ENCODE peak calls at places on chromosome 11, in ten cellular contexts. Y is IMR-90, T is choroid plexus epithelial cell, V is astrocyte of the spinal cord, E is nephron progenitor cell, N is GM13976, J is GM12878, C is endodermal cell, W is right lobe of liver, X is fibroblast of lung. O is an unnamed sample.

GRCh38 chr11:19644316-19644715 is 68.3 kb upstream of the NAV2 start:
- DNase-seq in N (no peak), V (peak), T (no peak), X (peak), E (no peak), J (no peak), W (no peak), C (no peak), Y (no peak), O (no peak)

GRCh38 chr11:62489204-62489603 is 57.4 kb downstream of the AHNAK start:
- DNase-seq in V (no peak), T (no peak), J (no peak), X (peak), E (no peak), Y (peak), W (no peak), N (no peak), C (no peak), O (peak)

GRCh38 chr11:1863352-1864215 is 10.7 kb downstream of the LSP1 start:
- DNase-seq in E (peak), V (peak), N (no peak), C (peak), W (no peak), X (peak), J (no peak), Y (peak), T (peak), O (peak)

GRCh38 chr11:59158206-59159068 is 13.5 kb upstream of the DTX4 start:
- DNase-seq in E (peak), N (peak), V (peak), C (peak), T (peak), X (peak), J (no peak), Y (peak), W (peak), O (peak)

GRCh38 chr11:117908959-117909610 is 20.1 kb downstream of the TMPRSS13 start:
- DNase-seq in Y (no peak), W (peak), T (no peak), N (no peak), C (peak), X (no peak), J (no peak), V (no peak), E (no peak), O (no peak)

GRCh38 chr11:9489366-9489765 is 28.6 kb downstream of the ZNF143 start:
- DNase-seq in J (no peak), Y (peak), W (no peak), E (no peak), X (peak), C (no peak), V (peak), N (no peak), T (peak), O (peak)

GRCh38 chr11:9580894-9581293 is 7.4 kb downstream of the WEE1 start:
- DNase-seq in X (no peak), C (no peak), E (no peak), W (no peak), Y (no peak), N (no peak), J (no peak), T (no peak), V (no peak), O (no peak)

GRCh38 chr11:93844568-93844967 is 5.8 kb downstream of the VSTM5 start:
- DNase-seq in W (no peak), V (no peak), X (no peak), Y (no peak), C (no peak), N (peak), E (no peak), J (no peak), T (no peak), O (no peak)

GRCh38 chr11:3803726-3804510 is 4.4 kb upstream of the PGAP2 start:
- DNase-seq in Y (peak), J (no peak), X (peak), E (no peak), T (no peak), N (no peak), V (no peak), W (no peak), C (no peak), O (no peak)

GRCh38 chr11:67307545-67308001 is 4.2 kb downstream of the SSH3 start:
- DNase-seq in J (no peak), C (peak), X (no peak), V (no peak), E (no peak), Y (no peak), W (peak), T (no peak), N (peak), O (no peak)

GRCh38 chr11:128195057-128195751 is 392.2 kb downstream of the ETS1 start:
- DNase-seq in Y (no peak), E (no peak), X (no peak), N (no peak), V (no peak), J (no peak), W (no peak), C (no peak), T (peak), O (no peak)

GRCh38 chr11:60563553-60564235 is 48.5 kb downstream of the MS4A13 start:
- DNase-seq in W (no peak), C (peak), V (no peak), X (no peak), N (peak), Y (no peak), T (peak), J (no peak), E (no peak), O (peak)

GRCh38 chr11:111696556-111696955 is 69.6 kb downstream of the PPP2R1B start:
- DNase-seq in N (no peak), C (no peak), J (no peak), V (peak), W (no peak), T (peak), X (peak), E (no peak), Y (peak), O (peak)

GRCh38 chr11:130781906-130782305 is 134.4 kb downstream of the SNX19 start:
- DNase-seq in X (peak), N (no peak), Y (peak), T (no peak), W (no peak), C (no peak), V (peak), J (no peak), E (no peak), O (peak)

GRCh38 chr11:72685560-72686480 is 11.6 kb upstream of the PDE2A start:
- DNase-seq in V (no peak), C (peak), J (no peak), T (peak), W (no peak), X (no peak), N (no peak), Y (peak), E (no peak), O (peak)

GRCh38 chr11:119169272-119169719 is 771 bp downstream of the NLRX1 start:
- DNase-seq in X (peak), C (peak), J (no peak), E (peak), N (peak), V (peak), T (peak), Y (no peak), W (no peak), O (peak)

GRCh38 chr11:58573451-58574104 is 2.1 kb downstream of the LPXN start:
- DNase-seq in X (peak), E (no peak), T (peak), C (no peak), W (no peak), Y (peak), J (no peak), N (peak), V (peak), O (peak)

GRCh38 chr11:118916842-118917388 is 8.8 kb downstream of the BCL9L start:
- DNase-seq in T (peak), J (no peak), W (peak), Y (peak), X (peak), V (peak), E (peak), N (no peak), C (peak), O (peak)

GRCh38 chr11:125005491-125005890 is 51.5 kb downstream of the CCDC15 start:
- DNase-seq in N (no peak), E (no peak), V (no peak), X (no peak), W (no peak), Y (no peak), J (no peak), T (no peak), C (no peak), O (no peak)

GRCh38 chr11:15901790-15902189 is 454.6 kb downstream of the SOX6 start:
- DNase-seq in Y (no peak), V (no peak), J (no peak), E (no peak), W (no peak), N (no peak), T (no peak), X (no peak), C (no peak), O (no peak)

GRCh38 chr11:114315749-114316368 is 19.7 kb downstream of the NNMT start:
- DNase-seq in Y (no peak), V (peak), J (no peak), E (no peak), C (peak), T (peak), W (peak), N (no peak), X (no peak), O (peak)

GRCh38 chr11:19370100-19370861 is 129.5 kb upstream of the E2F8 start:
- DNase-seq in W (no peak), Y (peak), N (no peak), C (no peak), J (no peak), V (peak), E (no peak), X (peak), T (peak), O (peak)

GRCh38 chr11:17548444-17548843 is 1.4 kb downstream of the OTOG start:
- DNase-seq in X (no peak), W (no peak), C (peak), J (no peak), V (no peak), T (no peak), E (no peak), Y (no peak), N (no peak), O (no peak)

GRCh38 chr11:68505596-68505995 is 45.0 kb downstream of the PPP6R3 start:
- DNase-seq in Y (peak), W (no peak), V (peak), J (no peak), X (peak), E (no peak), T (peak), C (no peak), N (no peak), O (peak)

GRCh38 chr11:396511-396947 is 2.5 kb downstream of the PKP3 start:
- DNase-seq in W (no peak), J (no peak), C (no peak), E (no peak), T (peak), Y (no peak), X (peak), V (no peak), N (no peak), O (peak)

GRCh38 chr11:8717544-8717875 is 34.9 kb downstream of the RPL27A start:
- DNase-seq in W (no peak), J (no peak), V (no peak), T (no peak), Y (no peak), C (no peak), N (peak), E (no peak), X (no peak), O (no peak)

GRCh38 chr11:1062075-1062820 is 12.4 kb upstream of the MUC2 start:
- DNase-seq in W (no peak), X (no peak), J (no peak), T (no peak), E (no peak), C (no peak), V (no peak), Y (no peak), N (no peak), O (no peak)

GRCh38 chr11:413120-414081 is 1.4 kb downstream of the SIGIRR start:
- DNase-seq in C (no peak), W (no peak), T (no peak), E (peak), V (no peak), N (no peak), Y (no peak), X (no peak), J (no peak), O (no peak)

GRCh38 chr11:14583252-14584105 is 60.1 kb upstream of the PDE3B start:
- DNase-seq in X (no peak), V (no peak), C (peak), E (no peak), Y (no peak), J (no peak), W (peak), N (no peak), T (peak), O (no peak)

GRCh38 chr11:27296406-27296994 is 66.5 kb downstream of the CCDC34 start:
- DNase-seq in W (no peak), V (peak), X (peak), Y (peak), J (no peak), C (no peak), E (no peak), N (peak), T (peak), O (peak)

GRCh38 chr11:36251716-36252307 is 37.4 kb downstream of the COMMD9 start:
- DNase-seq in J (no peak), N (no peak), X (no peak), C (no peak), Y (no peak), W (no peak), V (no peak), E (no peak), T (no peak), O (no peak)

GRCh38 chr11:17558025-17558780 is 11.1 kb downstream of the OTOG start:
- DNase-seq in W (peak), T (no peak), V (no peak), Y (no peak), J (no peak), X (no peak), E (no peak), C (no peak), N (no peak), O (no peak)

GRCh38 chr11:5204787-5205186 is 4.3 kb upstream of the OR51V1 start:
- DNase-seq in X (peak), N (peak), T (peak), Y (peak), C (no peak), J (no peak), W (no peak), V (peak), E (no peak), O (peak)

GRCh38 chr11:72422414-72422813 is 11.9 kb downstream of the CLPB start:
- DNase-seq in W (no peak), J (no peak), C (no peak), N (no peak), V (no peak), Y (no peak), T (no peak), E (no peak), X (no peak), O (no peak)

GRCh38 chr11:134655189-134655937 is 243.3 kb upstream of the B3GAT1 start:
- DNase-seq in V (no peak), W (peak), J (no peak), N (no peak), T (no peak), E (no peak), Y (no peak), C (peak), X (no peak), O (no peak)

GRCh38 chr11:45852018-45852711 is 4.9 kb downstream of the CRY2 start:
- DNase-seq in T (no peak), N (no peak), Y (no peak), J (no peak), E (no peak), C (peak), X (no peak), V (no peak), W (peak), O (peak)
- TF ChIP-seq CTCF in T (no peak), N (no peak), Y (no peak), J (no peak), E (no peak), C (peak), X (no peak), V (no peak), W (no peak), O (no peak)

GRCh38 chr11:126062679-126063509 is at the start of gene CDON:
- DNase-seq in W (peak), J (peak), Y (peak), E (peak), X (peak), N (peak), T (peak), V (peak), C (peak), O (peak)
- TF ChIP-seq CTCF in W (peak), J (no peak), Y (peak), E (no peak), X (no peak), N (no peak), T (no peak), V (no peak), C (no peak), O (no peak)

GRCh38 chr11:63920870-63921417 is 4.0 kb upstream of the RCOR2 start:
- DNase-seq in E (peak), V (no peak), J (no peak), N (peak), W (no peak), X (no peak), T (no peak), Y (no peak), C (peak), O (no peak)
- TF ChIP-seq CTCF in E (peak), V (peak), J (peak), N (peak), W (peak), X (peak), T (peak), Y (peak), C (peak), O (peak)

GRCh38 chr11:40425168-40425567 is 1034.3 kb downstream of the LRRC4C start:
- DNase-seq in E (no peak), Y (no peak), T (no peak), V (no peak), N (no peak), X (no peak), J (no peak), W (no peak), C (no peak), O (no peak)
- TF ChIP-seq CTCF in E (no peak), Y (no peak), T (peak), V (no peak), N (no peak), X (peak), J (no peak), W (no peak), C (peak), O (no peak)

GRCh38 chr11:84721561-84721961 is 905.6 kb downstream of the DLG2 start:
- DNase-seq in J (no peak), N (no peak), E (no peak), Y (no peak), T (no peak), X (no peak), W (no peak), V (no peak), C (peak), O (no peak)

GRCh38 chr11:84719935-84720577 is 907.1 kb downstream of the DLG2 start:
- DNase-seq in C (peak), V (no peak), Y (no peak), T (no peak), N (no peak), E (peak), J (no peak), W (no peak), X (no peak), O (no peak)

GRCh38 chr11:84720706-84721402 is 906.3 kb downstream of the DLG2 start:
- DNase-seq in T (peak), C (peak), E (peak), V (peak), W (no peak), N (no peak), Y (no peak), X (peak), J (no peak), O (no peak)

GRCh38 chr11:84722583-84723108 is 904.5 kb downstream of the DLG2 start:
- DNase-seq in Y (no peak), N (no peak), E (peak), W (no peak), X (no peak), T (no peak), J (no peak), V (no peak), C (peak), O (no peak)
- TF ChIP-seq CTCF in Y (no peak), N (no peak), E (peak), W (no peak), X (no peak), T (no peak), J (peak), V (no peak), C (peak), O (no peak)

GRCh38 chr11:129695543-129696308 is 119.9 kb upstream of the TMEM45B start:
- DNase-seq in T (peak), N (peak), W (peak), V (peak), E (peak), X (peak), J (no peak), Y (peak), C (peak), O (peak)

GRCh38 chr11:129691154-129691553 is 124.5 kb upstream of the TMEM45B start:
- DNase-seq in N (no peak), J (no peak), T (no peak), E (no peak), V (no peak), W (no peak), X (no peak), Y (no peak), C (no peak), O (no peak)

GRCh38 chr11:129694966-129695365 is 120.7 kb upstream of the TMEM45B start:
- DNase-seq in N (no peak), Y (no peak), C (no peak), W (no peak), E (no peak), T (no peak), X (peak), J (no peak), V (peak), O (no peak)

GRCh38 chr11:129696309-129696989 is 119.2 kb upstream of the TMEM45B start:
- DNase-seq in W (no peak), T (no peak), Y (no peak), X (no peak), V (no peak), C (no peak), J (no peak), E (no peak), N (peak), O (no peak)

GRCh38 chr11:129694538-129694937 is 121.1 kb upstream of the TMEM45B start:
- DNase-seq in V (no peak), Y (no peak), X (no peak), T (no peak), C (no peak), W (no peak), J (no peak), N (no peak), E (no peak), O (no peak)
- TF ChIP-seq CTCF in V (no peak), Y (no peak), X (no peak), T (no peak), C (peak), W (no peak), J (no peak), N (no peak), E (no peak), O (no peak)